ENCODE peak calls at places on chromosomes 16 and 17, in ten cellular contexts. One of them, this sample, is unnamed.

GRCh38 chr17:65811043-65811442 is 249.6 kb upstream of the AXIN2 start:
- DNase-seq in activated T-cell treated with anti-CD3 and anti-CD28 coated beads for 4 hours: no peak
- DNase-seq in heart left ventricle: no peak
- DNase-seq in CD8-positive, alpha-beta T cell: no peak
- DNase-seq in ecto neural progenitor cell: no peak
- DNase-seq in amniotic stem cell: no peak
- DNase-seq in activated CD8-positive, alpha-beta memory T cell treated with anti-CD3 and anti-CD28 coated beads for 1 hour: no peak
- DNase-seq in AG08395: no peak
- DNase-seq in HTR-8/SVneo: no peak
- DNase-seq in Right ventricle myocardium inferior: no peak
- DNase-seq in this sample: no peak

GRCh38 chr16:20334396-20334795 is 7.1 kb upstream of the GP2 start:
- DNase-seq in AG08395: no peak
- DNase-seq in ecto neural progenitor cell: no peak
- DNase-seq in HTR-8/SVneo: no peak
- DNase-seq in heart left ventricle: no peak
- DNase-seq in activated T-cell treated with anti-CD3 and anti-CD28 coated beads for 4 hours: no peak
- DNase-seq in Right ventricle myocardium inferior: no peak
- DNase-seq in amniotic stem cell: no peak
- DNase-seq in activated CD8-positive, alpha-beta memory T cell treated with anti-CD3 and anti-CD28 coated beads for 1 hour: no peak
- DNase-seq in CD8-positive, alpha-beta T cell: no peak
- DNase-seq in this sample: no peak

GRCh38 chr16:54645328-54645727 is 285.3 kb upstream of the IRX5 start:
- DNase-seq in Right ventricle myocardium inferior: no peak
- DNase-seq in CD8-positive, alpha-beta T cell: no peak
- DNase-seq in activated CD8-positive, alpha-beta memory T cell treated with anti-CD3 and anti-CD28 coated beads for 1 hour: no peak
- DNase-seq in AG08395: no peak
- DNase-seq in activated T-cell treated with anti-CD3 and anti-CD28 coated beads for 4 hours: no peak
- DNase-seq in heart left ventricle: no peak
- DNase-seq in amniotic stem cell: no peak
- DNase-seq in ecto neural progenitor cell: no peak
- DNase-seq in HTR-8/SVneo: no peak
- DNase-seq in this sample: no peak

GRCh38 chr17:21036361-21036881 is 6.4 kb downstream of the USP22 start:
- DNase-seq in AG08395: no peak
- DNase-seq in CD8-positive, alpha-beta T cell: no peak
- DNase-seq in activated T-cell treated with anti-CD3 and anti-CD28 coated beads for 4 hours: no peak
- DNase-seq in activated CD8-positive, alpha-beta memory T cell treated with anti-CD3 and anti-CD28 coated beads for 1 hour: no peak
- DNase-seq in heart left ventricle: no peak
- DNase-seq in Right ventricle myocardium inferior: no peak
- DNase-seq in amniotic stem cell: no peak
- DNase-seq in HTR-8/SVneo: no peak
- DNase-seq in ecto neural progenitor cell: no peak
- DNase-seq in this sample: no peak

GRCh38 chr17:50539762-50540440 is 7.1 kb upstream of the SPATA20 start:
- DNase-seq in CD8-positive, alpha-beta T cell: no peak
- DNase-seq in heart left ventricle: no peak
- DNase-seq in activated CD8-positive, alpha-beta memory T cell treated with anti-CD3 and anti-CD28 coated beads for 1 hour: no peak
- DNase-seq in ecto neural progenitor cell: no peak
- DNase-seq in Right ventricle myocardium inferior: no peak
- DNase-seq in activated T-cell treated with anti-CD3 and anti-CD28 coated beads for 4 hours: no peak
- DNase-seq in amniotic stem cell: no peak
- DNase-seq in AG08395: no peak
- DNase-seq in HTR-8/SVneo: no peak
- DNase-seq in this sample: peak

GRCh38 chr17:927611-928461 is 51.7 kb downstream of the NXN start:
- DNase-seq in CD8-positive, alpha-beta T cell: no peak
- DNase-seq in activated T-cell treated with anti-CD3 and anti-CD28 coated beads for 4 hours: no peak
- DNase-seq in ecto neural progenitor cell: no peak
- DNase-seq in AG08395: peak
- DNase-seq in amniotic stem cell: peak
- DNase-seq in heart left ventricle: no peak
- DNase-seq in Right ventricle myocardium inferior: no peak
- DNase-seq in activated CD8-positive, alpha-beta memory T cell treated with anti-CD3 and anti-CD28 coated beads for 1 hour: no peak
- DNase-seq in HTR-8/SVneo: peak
- DNase-seq in this sample: no peak

GRCh38 chr16:85089485-85089884 is 22.8 kb downstream of the CIBAR2 start:
- DNase-seq in ecto neural progenitor cell: no peak
- DNase-seq in activated T-cell treated with anti-CD3 and anti-CD28 coated beads for 4 hours: no peak
- DNase-seq in CD8-positive, alpha-beta T cell: no peak
- DNase-seq in amniotic stem cell: no peak
- DNase-seq in heart left ventricle: no peak
- DNase-seq in AG08395: peak
- DNase-seq in Right ventricle myocardium inferior: no peak
- DNase-seq in HTR-8/SVneo: no peak
- DNase-seq in activated CD8-positive, alpha-beta memory T cell treated with anti-CD3 and anti-CD28 coated beads for 1 hour: no peak
- DNase-seq in this sample: peak

GRCh38 chr16:19833176-19833575 is 51.5 kb downstream of the GPRC5B start:
- DNase-seq in AG08395: no peak
- DNase-seq in HTR-8/SVneo: no peak
- DNase-seq in amniotic stem cell: no peak
- DNase-seq in Right ventricle myocardium inferior: no peak
- DNase-seq in CD8-positive, alpha-beta T cell: no peak
- DNase-seq in heart left ventricle: no peak
- DNase-seq in activated T-cell treated with anti-CD3 and anti-CD28 coated beads for 4 hours: no peak
- DNase-seq in activated CD8-positive, alpha-beta memory T cell treated with anti-CD3 and anti-CD28 coated beads for 1 hour: no peak
- DNase-seq in ecto neural progenitor cell: no peak
- DNase-seq in this sample: no peak